ENCODE peak calls at places on chromosomes 7 and 10, in six cellular contexts. F, N, S, M, U and G are unnamed samples.

GRCh38 chr7:99407849-99408346 is 499 bp downstream of the PDAP1 start:
- DNase-seq in F (peak), N (peak), S (peak), M (no peak), U (peak), G (no peak)

GRCh38 chr10:49187950-49188761 is at the start of gene TMEM273:
- DNase-seq in F (peak), N (peak), S (no peak), M (peak), U (no peak), G (peak)

GRCh38 chr10:123270221-123270620 is 116.0 kb downstream of the BUB3 start:
- DNase-seq in F (no peak), N (no peak), S (peak), M (no peak), U (peak), G (no peak)

GRCh38 chr7:151056286-151057037 is 1.2 kb downstream of the CDK5 start:
- DNase-seq in F (no peak), N (no peak), S (no peak), M (no peak), U (no peak), G (no peak)

GRCh38 chr10:130807721-130808120 is 503.8 kb downstream of the TCERG1L start:
- DNase-seq in F (no peak), N (no peak), S (no peak), M (no peak), U (no peak), G (no peak)

GRCh38 chr10:84333864-84334451 is 5.6 kb downstream of the CCSER2 start:
- DNase-seq in F (no peak), N (no peak), S (no peak), M (peak), U (peak), G (peak)

GRCh38 chr7:422191-422885 is 97.3 kb downstream of the PDGFA start:
- DNase-seq in F (no peak), N (no peak), S (no peak), M (no peak), U (no peak), G (no peak)

GRCh38 chr10:132172091-132173066 is 14.4 kb upstream of the DPYSL4 start:
- DNase-seq in F (no peak), N (no peak), S (no peak), M (no peak), U (peak), G (no peak)

GRCh38 chr10:4131407-4132215 is 346.6 kb upstream of the KLF6 start:
- DNase-seq in F (no peak), N (no peak), S (peak), M (peak), U (peak), G (peak)